ENCODE peak calls at places on chromosomes 4 and X, in seven cellular contexts. J, C, Y, E, W, X and Q are unnamed samples.

GRCh38 chr4:158801066-158801465 is 32.2 kb downstream of the FNIP2 start:
- DNase-seq in J (peak), C (peak), Y (peak), E (no peak), W (peak), X (no peak), Q (no peak)

GRCh38 chrX:115134366-115134765 is 54.8 kb upstream of the RBMXL3 start:
- DNase-seq in J (no peak), C (no peak), Y (no peak), E (no peak), W (no peak), X (peak), Q (no peak)

GRCh38 chr4:47071863-47072441 is 40.6 kb downstream of the GABRB1 start:
- DNase-seq in J (no peak), C (no peak), Y (no peak), E (peak), W (no peak), X (peak), Q (no peak)

GRCh38 chrX:21374163-21374993 is at the start of gene CNKSR2:
- DNase-seq in J (no peak), C (peak), Y (peak), E (peak), W (no peak), X (peak), Q (peak)

GRCh38 chrX:49876750-49877149 is 2.5 kb upstream of the USP27X start:
- DNase-seq in J (peak), C (no peak), Y (no peak), E (peak), W (peak), X (peak), Q (no peak)

GRCh38 chrX:32126997-32127396 is 1055.2 kb upstream of the FTHL17 start:
- DNase-seq in J (no peak), C (no peak), Y (no peak), E (no peak), W (no peak), X (no peak), Q (no peak)

GRCh38 chr4:8227201-8227770 is 28.2 kb downstream of the SH3TC1 start:
- DNase-seq in J (no peak), C (no peak), Y (no peak), E (no peak), W (no peak), X (no peak), Q (no peak)

GRCh38 chr4:47122592-47123291 is 91.4 kb downstream of the GABRB1 start:
- DNase-seq in J (peak), C (no peak), Y (peak), E (peak), W (peak), X (peak), Q (no peak)

GRCh38 chr4:161936625-161937133 is 227.1 kb downstream of the FSTL5 start:
- DNase-seq in J (no peak), C (no peak), Y (no peak), E (peak), W (peak), X (peak), Q (no peak)

GRCh38 chr4:113636877-113637276 is 124.7 kb downstream of the CAMK2D start:
- DNase-seq in J (peak), C (peak), Y (no peak), E (peak), W (peak), X (peak), Q (no peak)

GRCh38 chr4:140031706-140032105 is 122.3 kb downstream of the MAML3 start:
- DNase-seq in J (no peak), C (no peak), Y (no peak), E (no peak), W (no peak), X (no peak), Q (no peak)

GRCh38 chr4:100786481-100786880 is 268.7 kb upstream of the EMCN start:
- DNase-seq in J (no peak), C (no peak), Y (no peak), E (no peak), W (no peak), X (no peak), Q (no peak)

GRCh38 chr4:184237612-184238011 is 19.9 kb upstream of the ENPP6 start:
- DNase-seq in J (no peak), C (no peak), Y (no peak), E (no peak), W (no peak), X (no peak), Q (no peak)

GRCh38 chr4:182448281-182449151 is 205.3 kb downstream of the TENM3 start:
- DNase-seq in J (peak), C (peak), Y (peak), E (peak), W (peak), X (peak), Q (peak)

GRCh38 chrX:14032383-14032782 is 2.7 kb upstream of the GEMIN8 start:
- DNase-seq in J (peak), C (no peak), Y (peak), E (peak), W (peak), X (peak), Q (no peak)

GRCh38 chrX:111164728-111165127 is 68.7 kb downstream of the PAK3 start:
- DNase-seq in J (no peak), C (no peak), Y (no peak), E (peak), W (no peak), X (peak), Q (no peak)

GRCh38 chrX:40746536-40746935 is 11.2 kb upstream of the MED14 start:
- DNase-seq in J (no peak), C (no peak), Y (no peak), E (no peak), W (no peak), X (no peak), Q (no peak)

GRCh38 chr4:168560184-168560834 is 63.5 kb downstream of the PALLD start:
- DNase-seq in J (no peak), C (no peak), Y (no peak), E (no peak), W (no peak), X (peak), Q (no peak)

GRCh38 chrX:31293409-31293808 is 221.6 kb upstream of the FTHL17 start:
- DNase-seq in J (no peak), C (no peak), Y (no peak), E (no peak), W (no peak), X (no peak), Q (no peak)

GRCh38 chr4:153115322-153116100 is 88.7 kb upstream of the TRIM2 start:
- DNase-seq in J (peak), C (no peak), Y (peak), E (peak), W (peak), X (peak), Q (no peak)

GRCh38 chr4:100949350-100949935 is 397.9 kb downstream of the PPP3CA start:
- DNase-seq in J (no peak), C (no peak), Y (no peak), E (no peak), W (no peak), X (no peak), Q (no peak)

GRCh38 chr4:140152015-140152703 is 1.8 kb downstream of the MAML3 start:
- DNase-seq in J (no peak), C (peak), Y (peak), E (no peak), W (peak), X (no peak), Q (peak)

GRCh38 chr4:75514131-75514948 is at the start of the genes RCHY1 and THAP6:
- DNase-seq in J (peak), C (peak), Y (peak), E (peak), W (peak), X (peak), Q (peak)

GRCh38 chr4:139403457-139403856 is 50.5 kb upstream of the RAB33B start:
- DNase-seq in J (no peak), C (no peak), Y (no peak), E (peak), W (no peak), X (no peak), Q (no peak)

GRCh38 chr4:41106081-41106480 is 108.3 kb downstream of the APBB2 start:
- DNase-seq in J (no peak), C (no peak), Y (no peak), E (peak), W (no peak), X (no peak), Q (no peak)

GRCh38 chr4:56400560-56400959 is 13.3 kb upstream of the AASDH start:
- DNase-seq in J (no peak), C (no peak), Y (no peak), E (no peak), W (no peak), X (no peak), Q (no peak)